ENCODE peak calls at places on chromosomes 2 and 18, in six cellular contexts. U, Y, J, O, T and G are unnamed samples.

GRCh38 chr2:132668189-132668833 is 1.7 kb downstream of the LYPD1 start:
- DNase-seq in T (peak), O (no peak), Y (no peak), U (peak), J (no peak), G (no peak)

GRCh38 chr2:17935242-17935885 is 56.9 kb downstream of the KCNS3 start:
- DNase-seq in U (peak), J (no peak), Y (no peak), O (no peak), T (no peak), G (no peak)

GRCh38 chr2:156437272-156437671 is 1.1 kb downstream of the GPD2 start:
- DNase-seq in U (no peak), T (no peak), O (no peak), Y (peak), J (no peak), G (no peak)

GRCh38 chr18:75418293-75418692 is 9.2 kb downstream of the SMIM21 start:
- DNase-seq in U (no peak), T (no peak), Y (no peak), O (no peak), J (no peak), G (no peak)

GRCh38 chr2:67616749-67617148 is 219.6 kb downstream of the ETAA1 start:
- DNase-seq in O (peak), Y (no peak), T (peak), J (no peak), U (no peak), G (no peak)

GRCh38 chr2:86223682-86224560 is 24.7 kb downstream of the MRPL35 start:
- DNase-seq in T (no peak), Y (no peak), O (no peak), J (no peak), U (no peak), G (no peak)

GRCh38 chr18:10234281-10234680 is 220.2 kb upstream of the APCDD1 start:
- DNase-seq in J (no peak), O (no peak), Y (no peak), T (no peak), U (no peak), G (no peak)

GRCh38 chr18:29147944-29148343 is 971.0 kb upstream of the CDH2 start:
- DNase-seq in J (no peak), O (no peak), Y (no peak), U (peak), T (no peak), G (no peak)

GRCh38 chr2:199775297-199775696 is 75.7 kb downstream of the FTCDNL1 start:
- DNase-seq in U (no peak), Y (no peak), T (no peak), J (no peak), O (no peak), G (no peak)

GRCh38 chr2:95165371-95166064 is at the start of gene ZNF2:
- DNase-seq in T (peak), Y (peak), J (peak), U (peak), O (peak), G (peak)

GRCh38 chr2:95165030-95165370 is 609 bp upstream of the ZNF2 start:
- DNase-seq in O (no peak), T (no peak), J (no peak), Y (no peak), U (no peak), G (no peak)

GRCh38 chr2:95166065-95166763 is 605 bp downstream of the ZNF2 start:
- DNase-seq in U (peak), J (peak), T (no peak), Y (no peak), O (no peak), G (no peak)
- TF ChIP-seq REST in U (no peak), J (no peak), T (no peak), Y (no peak), O (no peak), G (no peak)

GRCh38 chr2:104473568-104473967 is 380.3 kb upstream of the POU3F3 start:
- DNase-seq in Y (no peak), J (no peak), U (peak), T (no peak), O (no peak), G (no peak)

GRCh38 chr2:104472076-104472475 is 381.8 kb upstream of the POU3F3 start:
- DNase-seq in O (no peak), U (peak), Y (no peak), T (no peak), J (no peak), G (no peak)

GRCh38 chr2:104474725-104475124 is 379.2 kb upstream of the POU3F3 start:
- DNase-seq in Y (no peak), J (no peak), T (no peak), U (no peak), O (no peak), G (no peak)

GRCh38 chr2:104465978-104466377 is 387.9 kb upstream of the POU3F3 start:
- DNase-seq in T (no peak), U (no peak), J (no peak), Y (no peak), O (no peak), G (no peak)

GRCh38 chr2:104468846-104469245 is 385.1 kb upstream of the POU3F3 start:
- DNase-seq in Y (no peak), U (no peak), O (no peak), T (no peak), J (no peak), G (no peak)
- H2AFZ ChIP-seq in Y (no peak), U (no peak), O (no peak), T (no peak), J (no peak), G (no peak)

DNA sequence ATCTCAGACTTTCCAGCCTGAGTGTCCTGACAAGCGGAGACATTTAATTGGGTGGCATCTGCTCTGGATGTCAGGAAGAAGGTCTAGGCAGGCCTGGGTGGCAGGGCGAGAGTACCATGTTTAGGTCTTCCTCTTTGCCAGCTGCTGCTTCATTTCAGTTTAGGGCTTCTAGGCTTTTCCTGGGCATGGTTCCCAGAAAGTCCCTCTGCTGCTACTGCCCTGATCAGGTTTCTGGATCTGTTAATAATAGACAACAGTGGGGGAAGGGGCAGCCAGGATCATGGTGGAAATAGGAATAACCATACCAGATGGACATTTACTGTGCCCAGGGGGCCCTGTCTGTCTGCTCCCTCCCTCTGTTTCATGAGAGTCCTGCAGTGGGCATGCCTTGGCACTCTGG is 2.3 kb upstream of the PLCD4 start:
- DNase-seq in J (no peak), Y (no peak), T (peak), U (no peak), O (no peak), G (no peak)
- TF ChIP-seq REST in J (no peak), Y (no peak), T (no peak), U (no peak), O (no peak), G (no peak)

GRCh38 chr2:165470351-165470750 is 853 bp downstream of the CSRNP3 start:
- DNase-seq in J (no peak), Y (no peak), O (no peak), T (no peak), U (no peak), G (no peak)
- H2AFZ ChIP-seq in J (no peak), Y (no peak), O (no peak), T (peak), U (no peak), G (no peak)

GRCh38 chr2:8436585-8436984 is 245.3 kb upstream of the ID2 start:
- DNase-seq in O (no peak), U (no peak), T (no peak), J (no peak), Y (no peak), G (no peak)
- TF ChIP-seq REST in O (no peak), U (no peak), T (no peak), J (no peak), Y (no peak), G (no peak)

DNA sequence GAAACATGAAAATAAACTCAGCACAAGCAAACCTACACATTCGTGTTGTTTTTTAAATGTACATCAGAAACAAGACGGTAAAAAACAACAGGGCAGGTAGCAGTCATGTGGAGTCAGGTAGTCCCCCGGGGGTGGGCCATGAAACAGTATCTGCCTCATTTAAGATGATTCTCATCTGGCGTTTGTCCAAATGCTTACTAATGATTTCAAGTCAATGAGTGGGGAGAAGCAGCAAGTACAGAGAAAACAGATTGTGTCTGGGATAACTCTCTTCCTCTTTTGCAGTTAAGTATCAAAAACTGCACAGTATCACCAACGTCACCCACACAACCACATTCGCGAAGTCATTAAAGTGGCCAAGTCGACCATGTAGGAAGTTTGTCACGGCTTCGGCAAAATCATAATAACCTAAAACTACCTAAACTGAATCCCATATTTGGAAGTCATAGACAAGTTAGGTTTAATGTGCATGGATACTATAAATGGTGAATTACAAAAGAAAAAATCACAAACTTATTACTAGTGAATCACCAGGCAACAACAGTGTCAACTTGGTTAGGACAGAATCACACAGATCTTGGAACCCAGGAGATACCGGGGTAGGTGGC is 1.2 kb downstream of the LAPTM4A start:
- DNase-seq in T (peak), U (peak), J (peak), O (peak), Y (peak), G (no peak)
- H2AFZ ChIP-seq in T (no peak), U (no peak), J (no peak), O (peak), Y (no peak), G (no peak)

GRCh38 chr2:190511104-190511503 is 23.4 kb downstream of the NEMP2 start:
- DNase-seq in J (peak), T (peak), Y (peak), U (peak), O (no peak), G (peak)
- TF ChIP-seq REST in J (no peak), T (no peak), Y (no peak), U (no peak), O (no peak), G (no peak)